ENCODE peak calls at places on chromosomes 16 and 17, in four cellular contexts. M is cardiac muscle cell, Q is fibroblast of pulmonary artery, E is AG04450. R is an unnamed sample.

GRCh38 chr17:60305141-60305540 is 86.8 kb downstream of the USP32 start:
- DNase-seq in M (peak), Q (no peak), E (no peak), R (no peak)

GRCh38 chr17:78143214-78144145 is 2.7 kb upstream of the C17orf99 start:
- DNase-seq in M (no peak), Q (no peak), E (no peak), R (no peak)

GRCh38 chr17:74152591-74153455 is 50.7 kb upstream of the RPL38 start:
- DNase-seq in M (peak), Q (peak), E (no peak), R (no peak)

GRCh38 chr17:54544239-54544638 is 356.4 kb upstream of the TOM1L1 start:
- DNase-seq in M (no peak), Q (no peak), E (no peak), R (no peak)

GRCh38 chr16:55265926-55266325 is 58.1 kb upstream of the IRX6 start:
- DNase-seq in M (no peak), Q (no peak), E (no peak), R (no peak)

GRCh38 chr16:52912565-52913173 is 140.0 kb downstream of the CHD9NB start:
- DNase-seq in M (peak), Q (peak), E (peak), R (peak)

GRCh38 chr16:81697886-81698635 is 81.0 kb upstream of the PLCG2 start:
- DNase-seq in M (no peak), Q (peak), E (no peak), R (no peak)

GRCh38 chr17:10117581-10118001 is 80.8 kb downstream of the GAS7 start:
- DNase-seq in M (no peak), Q (no peak), E (no peak), R (peak)

GRCh38 chr17:63295839-63296590 is 150.1 kb downstream of the CYB561 start:
- DNase-seq in M (no peak), Q (no peak), E (no peak), R (no peak)

GRCh38 chr17:67280279-67280678 is 35.3 kb upstream of the HELZ start:
- DNase-seq in M (peak), Q (peak), E (no peak), R (no peak)

GRCh38 chr17:44786551-44787081 is 27.8 kb downstream of the ADAM11 start:
- DNase-seq in M (no peak), Q (no peak), E (no peak), R (no peak)

GRCh38 chr16:86479419-86479818 is 30.9 kb upstream of the FOXF1 start:
- DNase-seq in M (no peak), Q (no peak), E (no peak), R (peak)

GRCh38 chr16:86706726-86707125 is 128.4 kb downstream of the FOXL1 start:
- DNase-seq in M (no peak), Q (no peak), E (no peak), R (no peak)

GRCh38 chr16:18797746-18798145 is 3.6 kb downstream of the ARL6IP1 start:
- DNase-seq in M (no peak), Q (no peak), E (no peak), R (no peak)

GRCh38 chr17:67412057-67412456 is 35.0 kb downstream of the PITPNC1 start:
- DNase-seq in M (no peak), Q (no peak), E (no peak), R (no peak)

GRCh38 chr17:15123593-15124590 is 141.2 kb downstream of the PMP22 start:
- DNase-seq in M (no peak), Q (no peak), E (no peak), R (peak)

GRCh38 chr17:65163990-65164495 is 26.9 kb downstream of the RGS9 start:
- DNase-seq in M (peak), Q (peak), E (no peak), R (peak)

GRCh38 chr17:7308625-7309433 is 1.4 kb downstream of the EIF5A start:
- DNase-seq in M (peak), Q (peak), E (no peak), R (peak)

GRCh38 chr17:41687828-41688640 is 651 bp upstream of the EIF1 start:
- DNase-seq in M (peak), Q (peak), E (no peak), R (no peak)

GRCh38 chr17:79152636-79153035 is 78.0 kb downstream of the ENGASE start:
- DNase-seq in M (no peak), Q (no peak), E (no peak), R (no peak)

GRCh38 chr17:16106161-16106891 is 106.7 kb downstream of the TTC19 start:
- DNase-seq in M (peak), Q (peak), E (peak), R (peak)

GRCh38 chr16:57801856-57802634 is at the start of gene KIFC3:
- DNase-seq in M (peak), Q (peak), E (no peak), R (peak)

GRCh38 chr17:76517638-76518038 is 16.4 kb upstream of the RHBDF2 start:
- DNase-seq in M (no peak), Q (no peak), E (no peak), R (no peak)
- TF ChIP-seq CTCF in M (no peak), Q (no peak), E (no peak), R (no peak)

GRCh38 chr16:2968368-2968737 is 795 bp upstream of the PAQR4 start:
- DNase-seq in M (no peak), Q (no peak), E (no peak), R (no peak)
- H3K4me3 ChIP-seq in M (peak), Q (peak), E (no peak), R (peak)

GRCh38 chr17:2828396-2829038 is 32.3 kb downstream of the RAP1GAP2 start:
- DNase-seq in M (peak), Q (peak), E (no peak), R (no peak)
- TF ChIP-seq CTCF in M (peak), Q (peak), E (peak), R (peak)

GRCh38 chr17:37106049-37106448 is 157.3 kb downstream of the AATF start:
- DNase-seq in M (no peak), Q (no peak), E (no peak), R (no peak)
- H3K4me3 ChIP-seq in M (no peak), Q (no peak), E (no peak), R (no peak)

GRCh38 chr16:84397090-84397489 is 28.8 kb downstream of the ATP2C2 start:
- DNase-seq in M (no peak), Q (no peak), E (no peak), R (no peak)
- TF ChIP-seq CTCF in M (peak), Q (peak), E (no peak), R (no peak)

GRCh38 chr17:3963214-3964201 is 729 bp downstream of the ATP2A3 start:
- DNase-seq in M (no peak), Q (no peak), E (no peak), R (no peak)
- H3K4me3 ChIP-seq in M (no peak), Q (no peak), E (peak), R (no peak)

GRCh38 chr16:29320274-29320999 is 86.1 kb downstream of the NPIPB11 start:
- DNase-seq in M (no peak), Q (no peak), E (no peak), R (no peak)
- TF ChIP-seq CTCF in M (no peak), Q (no peak), E (no peak), R (no peak)

GRCh38 chr16:50313596-50314483 is 47.5 kb downstream of the ADCY7 start:
- DNase-seq in M (peak), Q (peak), E (no peak), R (no peak)
- H3K4me3 ChIP-seq in M (no peak), Q (no peak), E (no peak), R (no peak)

GRCh38 chr17:28346199-28346580 is 10.6 kb downstream of the TNFAIP1 start:
- DNase-seq in M (peak), Q (no peak), E (no peak), R (no peak)

GRCh38 chr17:28348979-28349378 is 8.3 kb downstream of the POLDIP2 start:
- DNase-seq in M (no peak), Q (no peak), E (no peak), R (no peak)

GRCh38 chr17:28347261-28347891 is 10.0 kb downstream of the POLDIP2 start:
- DNase-seq in M (peak), Q (peak), E (peak), R (peak)

GRCh38 chr17:28345420-28346198 is 10.0 kb downstream of the TNFAIP1 start:
- DNase-seq in M (peak), Q (no peak), E (no peak), R (no peak)

DNA sequence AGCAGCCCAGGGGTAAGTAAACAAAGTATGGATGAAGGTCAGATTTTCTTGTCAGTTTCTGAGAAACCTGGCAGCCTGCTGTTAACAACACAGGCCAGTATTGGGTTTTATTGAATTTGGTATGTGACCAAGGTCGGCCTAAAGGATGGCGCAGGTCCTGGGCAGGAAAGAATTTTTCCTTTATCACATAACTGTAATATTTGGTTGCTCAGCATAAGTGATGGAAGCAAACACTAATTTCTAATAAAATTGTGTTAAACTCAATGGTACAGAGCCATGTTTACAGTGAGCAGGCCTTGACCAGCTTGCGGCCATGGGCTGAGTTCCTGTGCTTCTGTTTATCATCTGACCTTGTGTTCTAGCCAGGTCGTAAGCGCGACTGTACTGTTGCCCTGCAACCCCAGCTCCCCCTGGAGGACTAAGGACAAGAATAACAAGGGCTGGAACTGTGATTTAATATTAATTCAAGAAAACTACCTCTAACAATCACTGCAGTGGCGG is 10.5 kb downstream of the POLDIP2 start:
- DNase-seq in M (no peak), Q (no peak), E (no peak), R (no peak)
- TF ChIP-seq CTCF in M (peak), Q (peak), E (peak), R (peak)

GRCh38 chr17:50470451-50470850 is 1.8 kb upstream of the CHAD start:
- DNase-seq in M (no peak), Q (no peak), E (no peak), R (no peak)

GRCh38 chr17:50468120-50469004 is at the start of gene CHAD:
- DNase-seq in M (peak), Q (no peak), E (no peak), R (peak)

GRCh38 chr17:50469671-50470305 is 1.1 kb upstream of the CHAD start:
- DNase-seq in M (no peak), Q (no peak), E (no peak), R (no peak)

GRCh38 chr17:50467855-50468119 is 893 bp downstream of the CHAD start:
- DNase-seq in M (no peak), Q (no peak), E (no peak), R (no peak)

DNA sequence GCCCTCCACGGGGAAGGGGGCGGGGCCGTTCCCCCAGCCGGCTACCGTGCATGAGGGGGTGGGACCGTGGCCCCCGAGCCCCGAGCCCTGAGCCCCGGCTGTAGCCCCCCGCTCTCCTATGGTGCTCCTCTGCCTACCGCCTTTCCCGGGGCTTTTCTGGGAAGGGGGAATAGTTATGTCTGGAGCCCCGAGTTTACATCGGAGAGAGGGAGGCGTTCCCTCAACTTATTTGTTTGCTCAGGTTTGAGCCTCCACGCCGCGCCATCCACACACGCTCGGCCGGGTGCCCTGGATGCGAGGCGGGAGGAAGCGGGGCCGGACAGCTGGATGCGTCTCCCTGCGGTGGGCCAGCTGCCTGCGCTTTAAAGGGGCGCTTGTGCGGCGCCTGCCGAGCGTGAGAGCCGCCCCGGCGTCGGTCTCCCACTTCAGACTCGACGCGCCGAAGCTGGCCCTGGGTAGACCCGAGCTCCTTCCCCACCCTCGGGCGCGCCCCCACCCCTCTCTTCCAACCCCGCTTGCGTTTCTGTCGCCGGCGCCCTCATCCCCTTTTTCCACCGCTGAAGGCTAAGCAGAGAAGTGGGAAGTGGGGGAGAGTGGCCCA is 425 bp upstream of the CHAD start:
- DNase-seq in M (no peak), Q (no peak), E (no peak), R (peak)
- H3K4me3 ChIP-seq in M (no peak), Q (peak), E (peak), R (peak)

R was measured in foreskin fibroblast.